ENCODE peak calls at places on chromosomes 1 and 21, in seven cellular contexts. One of them, this sample, is unnamed. For H3K9me3, the result is how much of the 10 kb centered on the place peaks cover.

GRCh38 chr1:154970631-154971340 is at the start of gene SHC1:
- DNase-seq in aorta: peak
- DNase-seq in mucosa of descending colon: peak
- DNase-seq in neural progenitor cell: peak
- DNase-seq in tibial artery: peak
- DNase-seq in left ventricle myocardium inferior: peak
- DNase-seq in colonic mucosa: peak
- DNase-seq in this sample: no peak

GRCh38 chr1:48683878-48684277 is 92.8 kb downstream of the BEND5 start:
- DNase-seq in aorta: no peak
- DNase-seq in mucosa of descending colon: no peak
- DNase-seq in neural progenitor cell: no peak
- DNase-seq in tibial artery: no peak
- DNase-seq in left ventricle myocardium inferior: no peak
- DNase-seq in colonic mucosa: no peak
- DNase-seq in this sample: no peak

GRCh38 chr1:24089743-24090555 is 22.0 kb downstream of the MYOM3 start:
- DNase-seq in aorta: no peak
- DNase-seq in mucosa of descending colon: no peak
- DNase-seq in neural progenitor cell: no peak
- DNase-seq in tibial artery: no peak
- DNase-seq in left ventricle myocardium inferior: peak
- DNase-seq in colonic mucosa: no peak
- DNase-seq in this sample: no peak

GRCh38 chr21:35222541-35222941 is 173.4 kb upstream of the RUNX1 start:
- DNase-seq in aorta: no peak
- DNase-seq in mucosa of descending colon: no peak
- DNase-seq in neural progenitor cell: no peak
- DNase-seq in tibial artery: no peak
- DNase-seq in left ventricle myocardium inferior: no peak
- DNase-seq in colonic mucosa: no peak
- DNase-seq in this sample: peak

GRCh38 chr1:16076871-16077250 is 3.4 kb upstream of the FAM131C start:
- DNase-seq in aorta: no peak
- DNase-seq in mucosa of descending colon: no peak
- DNase-seq in neural progenitor cell: no peak
- DNase-seq in tibial artery: no peak
- DNase-seq in left ventricle myocardium inferior: peak
- DNase-seq in colonic mucosa: no peak
- DNase-seq in this sample: no peak

GRCh38 chr1:1181129-1181937 is 7.7 kb downstream of the TTLL10 start:
- DNase-seq in aorta: peak
- DNase-seq in mucosa of descending colon: peak
- DNase-seq in neural progenitor cell: peak
- DNase-seq in tibial artery: no peak
- DNase-seq in left ventricle myocardium inferior: peak
- DNase-seq in colonic mucosa: no peak
- DNase-seq in this sample: no peak

GRCh38 chr1:177229781-177230180 is 59.0 kb downstream of the BRINP2 start:
- DNase-seq in aorta: no peak
- DNase-seq in mucosa of descending colon: no peak
- DNase-seq in neural progenitor cell: no peak
- DNase-seq in tibial artery: no peak
- DNase-seq in left ventricle myocardium inferior: no peak
- DNase-seq in colonic mucosa: no peak
- DNase-seq in this sample: no peak

GRCh38 chr1:164625004-164625617 is 66.1 kb downstream of the PBX1 start:
- DNase-seq in aorta: no peak
- DNase-seq in mucosa of descending colon: no peak
- DNase-seq in neural progenitor cell: no peak
- DNase-seq in tibial artery: no peak
- DNase-seq in left ventricle myocardium inferior: no peak
- DNase-seq in colonic mucosa: no peak
- DNase-seq in this sample: no peak

GRCh38 chr1:27044613-27045091 is 32.0 kb upstream of the TENT5B start:
- DNase-seq in aorta: peak
- DNase-seq in mucosa of descending colon: peak
- DNase-seq in neural progenitor cell: peak
- DNase-seq in tibial artery: peak
- DNase-seq in left ventricle myocardium inferior: peak
- DNase-seq in colonic mucosa: peak
- DNase-seq in this sample: peak

GRCh38 chr1:15271196-15271595 is 24.2 kb downstream of the FHAD1 start:
- DNase-seq in aorta: no peak
- DNase-seq in mucosa of descending colon: no peak
- DNase-seq in neural progenitor cell: no peak
- DNase-seq in tibial artery: no peak
- DNase-seq in left ventricle myocardium inferior: no peak
- DNase-seq in colonic mucosa: no peak
- DNase-seq in this sample: no peak

GRCh38 chr1:234933475-234933874 is 195.2 kb downstream of the TOMM20 start:
- DNase-seq in aorta: peak
- DNase-seq in mucosa of descending colon: no peak
- DNase-seq in neural progenitor cell: no peak
- DNase-seq in tibial artery: peak
- DNase-seq in left ventricle myocardium inferior: peak
- DNase-seq in colonic mucosa: peak
- DNase-seq in this sample: no peak

GRCh38 chr1:20411196-20411980 is 74.6 kb downstream of the CAMK2N1 start:
- DNase-seq in aorta: peak
- DNase-seq in mucosa of descending colon: no peak
- DNase-seq in neural progenitor cell: no peak
- DNase-seq in tibial artery: peak
- DNase-seq in left ventricle myocardium inferior: no peak
- DNase-seq in colonic mucosa: no peak
- DNase-seq in this sample: no peak

GRCh38 chr1:187551061-187551460 is 722.3 kb downstream of the PLA2G4A start:
- DNase-seq in aorta: no peak
- DNase-seq in mucosa of descending colon: no peak
- DNase-seq in neural progenitor cell: no peak
- DNase-seq in tibial artery: no peak
- DNase-seq in left ventricle myocardium inferior: no peak
- DNase-seq in colonic mucosa: no peak
- DNase-seq in this sample: no peak

GRCh38 chr1:39539252-39539790 is 37.3 kb downstream of the PABPC4 start:
- DNase-seq in aorta: no peak
- DNase-seq in mucosa of descending colon: peak
- DNase-seq in neural progenitor cell: peak
- DNase-seq in tibial artery: peak
- DNase-seq in left ventricle myocardium inferior: peak
- DNase-seq in colonic mucosa: peak
- DNase-seq in this sample: peak

GRCh38 chr1:24366707-24367106 is 46.9 kb downstream of the STPG1 start:
- DNase-seq in aorta: no peak
- DNase-seq in mucosa of descending colon: no peak
- DNase-seq in neural progenitor cell: no peak
- DNase-seq in tibial artery: no peak
- DNase-seq in left ventricle myocardium inferior: no peak
- DNase-seq in colonic mucosa: no peak
- DNase-seq in this sample: no peak

GRCh38 chr1:154502066-154502741 is at the start of the genes SHE and TDRD10:
- DNase-seq in aorta: peak
- DNase-seq in mucosa of descending colon: peak
- DNase-seq in neural progenitor cell: peak
- DNase-seq in tibial artery: peak
- DNase-seq in left ventricle myocardium inferior: peak
- DNase-seq in colonic mucosa: no peak
- DNase-seq in this sample: peak

GRCh38 chr1:185745165-185745564 is 11.0 kb downstream of the HMCN1 start:
- DNase-seq in aorta: no peak
- DNase-seq in mucosa of descending colon: no peak
- DNase-seq in neural progenitor cell: no peak
- DNase-seq in tibial artery: no peak
- DNase-seq in left ventricle myocardium inferior: no peak
- DNase-seq in colonic mucosa: no peak
- DNase-seq in this sample: no peak

GRCh38 chr1:46334030-46334384 is 6.6 kb upstream of the NSUN4 start:
- DNase-seq in aorta: peak
- DNase-seq in mucosa of descending colon: no peak
- DNase-seq in neural progenitor cell: no peak
- DNase-seq in tibial artery: no peak
- DNase-seq in left ventricle myocardium inferior: no peak
- DNase-seq in colonic mucosa: no peak
- DNase-seq in this sample: no peak

GRCh38 chr1:11807087-11807486 is 1.1 kb downstream of the CLCN6 start:
- DNase-seq in aorta: no peak
- DNase-seq in mucosa of descending colon: no peak
- DNase-seq in neural progenitor cell: no peak
- DNase-seq in tibial artery: no peak
- DNase-seq in left ventricle myocardium inferior: no peak
- DNase-seq in colonic mucosa: peak
- DNase-seq in this sample: no peak
- H3K4me3 ChIP-seq in aorta: peak
- H3K4me3 ChIP-seq in mucosa of descending colon: no peak
- H3K4me3 ChIP-seq in neural progenitor cell: peak
- H3K4me3 ChIP-seq in tibial artery: peak
- H3K4me3 ChIP-seq in left ventricle myocardium inferior: peak
- H3K4me3 ChIP-seq in colonic mucosa: peak
- H3K4me3 ChIP-seq in this sample: peak

GRCh38 chr21:14074177-14074576 is 136.6 kb downstream of the LIPI start:
- DNase-seq in aorta: no peak
- DNase-seq in mucosa of descending colon: no peak
- DNase-seq in neural progenitor cell: no peak
- DNase-seq in tibial artery: no peak
- DNase-seq in left ventricle myocardium inferior: no peak
- DNase-seq in colonic mucosa: no peak
- DNase-seq in this sample: no peak

GRCh38 chr21:14071902-14072734 is 138.6 kb downstream of the LIPI start:
- DNase-seq in aorta: no peak
- DNase-seq in mucosa of descending colon: no peak
- DNase-seq in neural progenitor cell: no peak
- DNase-seq in tibial artery: no peak
- DNase-seq in left ventricle myocardium inferior: no peak
- DNase-seq in colonic mucosa: no peak
- DNase-seq in this sample: no peak

GRCh38 chr21:14070968-14071367 is 139.8 kb downstream of the LIPI start:
- DNase-seq in aorta: no peak
- DNase-seq in mucosa of descending colon: no peak
- DNase-seq in neural progenitor cell: no peak
- DNase-seq in tibial artery: no peak
- DNase-seq in left ventricle myocardium inferior: no peak
- DNase-seq in colonic mucosa: no peak
- DNase-seq in this sample: no peak

GRCh38 chr21:14073615-14074014 is 137.1 kb downstream of the LIPI start:
- DNase-seq in aorta: no peak
- DNase-seq in mucosa of descending colon: no peak
- DNase-seq in neural progenitor cell: no peak
- DNase-seq in tibial artery: no peak
- DNase-seq in left ventricle myocardium inferior: no peak
- DNase-seq in colonic mucosa: no peak
- DNase-seq in this sample: no peak

GRCh38 chr21:14072761-14073535 is 137.8 kb downstream of the LIPI start:
- DNase-seq in aorta: no peak
- DNase-seq in mucosa of descending colon: no peak
- DNase-seq in neural progenitor cell: no peak
- DNase-seq in tibial artery: no peak
- DNase-seq in left ventricle myocardium inferior: no peak
- DNase-seq in colonic mucosa: no peak
- DNase-seq in this sample: no peak
- H3K9me3 ChIP-seq in aorta: under half
- H3K9me3 ChIP-seq in mucosa of descending colon: under half
- H3K9me3 ChIP-seq in neural progenitor cell: under half
- H3K9me3 ChIP-seq in tibial artery: under half
- H3K9me3 ChIP-seq in left ventricle myocardium inferior: under half
- H3K9me3 ChIP-seq in colonic mucosa: under half
- H3K9me3 ChIP-seq in this sample: under half

GRCh38 chr1:229556551-229556950 is 2.0 kb downstream of the ABCB10 start:
- DNase-seq in aorta: no peak
- DNase-seq in mucosa of descending colon: no peak
- DNase-seq in neural progenitor cell: no peak
- DNase-seq in tibial artery: no peak
- DNase-seq in left ventricle myocardium inferior: no peak
- DNase-seq in colonic mucosa: no peak
- DNase-seq in this sample: no peak
- H3K4me3 ChIP-seq in aorta: peak
- H3K4me3 ChIP-seq in mucosa of descending colon: no peak
- H3K4me3 ChIP-seq in neural progenitor cell: no peak
- H3K4me3 ChIP-seq in tibial artery: peak
- H3K4me3 ChIP-seq in left ventricle myocardium inferior: peak
- H3K4me3 ChIP-seq in colonic mucosa: no peak
- H3K4me3 ChIP-seq in this sample: no peak

GRCh38 chr1:2799811-2800663 is 1.5 kb downstream of the TTC34 start:
- DNase-seq in aorta: peak
- DNase-seq in mucosa of descending colon: peak
- DNase-seq in neural progenitor cell: no peak
- DNase-seq in tibial artery: no peak
- DNase-seq in left ventricle myocardium inferior: no peak
- DNase-seq in colonic mucosa: no peak
- DNase-seq in this sample: no peak

GRCh38 chr1:2795926-2796325 is 5.6 kb downstream of the TTC34 start:
- DNase-seq in aorta: peak
- DNase-seq in mucosa of descending colon: no peak
- DNase-seq in neural progenitor cell: no peak
- DNase-seq in tibial artery: no peak
- DNase-seq in left ventricle myocardium inferior: no peak
- DNase-seq in colonic mucosa: no peak
- DNase-seq in this sample: no peak

GRCh38 chr1:2797741-2798016 is 3.8 kb downstream of the TTC34 start:
- DNase-seq in aorta: no peak
- DNase-seq in mucosa of descending colon: no peak
- DNase-seq in neural progenitor cell: no peak
- DNase-seq in tibial artery: no peak
- DNase-seq in left ventricle myocardium inferior: no peak
- DNase-seq in colonic mucosa: no peak
- DNase-seq in this sample: no peak

GRCh38 chr1:2800664-2801045 is 838 bp downstream of the TTC34 start:
- DNase-seq in aorta: peak
- DNase-seq in mucosa of descending colon: peak
- DNase-seq in neural progenitor cell: no peak
- DNase-seq in tibial artery: no peak
- DNase-seq in left ventricle myocardium inferior: peak
- DNase-seq in colonic mucosa: no peak
- DNase-seq in this sample: no peak

DNA sequence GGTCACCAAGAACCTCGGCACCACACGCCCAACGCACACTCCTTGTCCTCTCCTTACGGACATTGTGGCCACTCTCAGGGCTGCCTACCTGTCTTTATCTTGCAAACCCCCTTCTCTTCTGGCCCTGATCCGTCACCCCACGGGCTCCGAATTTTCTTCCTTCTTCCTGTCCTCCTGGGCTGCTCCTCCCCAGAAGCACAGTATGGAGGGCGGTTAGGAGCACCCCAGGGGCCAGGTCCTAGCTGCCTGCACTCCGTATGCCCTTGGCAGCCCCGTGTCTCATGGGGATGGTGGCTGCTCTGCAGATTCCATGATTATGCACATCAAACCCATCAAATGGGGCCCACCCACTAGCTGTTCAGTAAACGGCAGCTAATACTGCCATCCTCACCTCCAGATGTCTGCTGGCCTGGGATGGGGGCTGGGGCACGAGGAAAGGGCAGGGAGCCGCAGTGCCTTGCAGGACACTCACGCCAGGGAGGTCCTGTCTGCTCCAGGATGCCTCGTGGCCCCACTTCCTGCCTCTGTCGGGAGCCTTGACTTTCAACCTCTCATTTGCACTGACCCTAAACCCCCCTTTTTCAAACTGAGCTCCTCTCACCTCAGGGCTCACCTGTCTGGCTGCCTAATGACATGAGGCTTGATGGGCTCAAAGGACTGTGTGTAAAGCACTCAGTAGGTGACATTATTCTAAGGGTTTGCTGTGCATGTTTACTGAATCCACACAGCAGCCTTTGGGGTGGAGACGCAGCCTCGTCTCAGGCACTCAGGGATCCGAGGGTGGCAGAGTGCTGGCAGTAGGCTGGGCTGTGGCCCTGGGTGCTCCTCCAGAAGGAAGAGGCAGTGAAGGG is 4.4 kb downstream of the TTC34 start:
- DNase-seq in aorta: peak
- DNase-seq in mucosa of descending colon: peak
- DNase-seq in neural progenitor cell: no peak
- DNase-seq in tibial artery: no peak
- DNase-seq in left ventricle myocardium inferior: no peak
- DNase-seq in colonic mucosa: no peak
- DNase-seq in this sample: no peak
- H3K9me3 ChIP-seq in aorta: under half
- H3K9me3 ChIP-seq in mucosa of descending colon: under half
- H3K9me3 ChIP-seq in neural progenitor cell: under half
- H3K9me3 ChIP-seq in tibial artery: under half
- H3K9me3 ChIP-seq in left ventricle myocardium inferior: under half
- H3K9me3 ChIP-seq in colonic mucosa: under half
- H3K9me3 ChIP-seq in this sample: under half